ENCODE peak calls at places on chromosomes 13 and 19, in ten cellular contexts. M, U, T, A, C, Y, H, O, I and L are unnamed samples.

GRCh38 chr13:94343243-94343585 is 136.3 kb downstream of the DCT start:
- DNase-seq in C (no peak), T (no peak), I (no peak), U (no peak), M (no peak), Y (peak), H (no peak), O (no peak), A (no peak), L (no peak)

GRCh38 chr19:49216076-49216475 is 58.5 kb downstream of the TRPM4 start:
- DNase-seq in I (no peak), U (peak), M (peak), H (no peak), O (no peak), A (no peak), Y (no peak), C (no peak), T (no peak), L (no peak)

GRCh38 chr13:42832341-42833153 is 51.2 kb downstream of the FAM216B start:
- DNase-seq in U (peak), C (no peak), A (no peak), T (no peak), O (no peak), H (peak), I (no peak), M (peak), Y (peak), L (no peak)

GRCh38 chr19:38004505-38005223 is 97.7 kb downstream of the SIPA1L3 start:
- DNase-seq in O (peak), T (peak), C (peak), Y (peak), H (peak), M (peak), U (peak), A (peak), I (no peak), L (peak)

GRCh38 chr13:89169951-89170350 is 1498.8 kb downstream of the SLITRK5 start:
- DNase-seq in A (no peak), M (no peak), Y (no peak), H (no peak), O (no peak), U (no peak), C (peak), I (no peak), T (no peak), L (no peak)

GRCh38 chr19:7739801-7740659 is 7.3 kb downstream of the CD209 start:
- DNase-seq in H (no peak), U (no peak), I (no peak), T (no peak), O (no peak), A (no peak), M (no peak), Y (no peak), C (no peak), L (no peak)

GRCh38 chr19:33690461-33691427 is 69.0 kb downstream of the CHST8 start:
- DNase-seq in M (peak), U (no peak), I (peak), T (no peak), A (no peak), C (no peak), Y (no peak), O (peak), H (no peak), L (no peak)

GRCh38 chr13:102401305-102401704 is 543 bp downstream of the FGF14 start:
- DNase-seq in Y (peak), A (no peak), C (no peak), I (no peak), T (no peak), O (no peak), H (no peak), U (peak), M (no peak), L (no peak)

GRCh38 chr19:13764821-13765394 is 586 bp downstream of the MRI1 start:
- DNase-seq in Y (no peak), U (no peak), A (no peak), M (peak), T (peak), H (no peak), O (no peak), C (peak), I (peak), L (no peak)

GRCh38 chr13:41654800-41655199 is 197.4 kb downstream of the RGCC start:
- DNase-seq in H (no peak), O (no peak), I (no peak), Y (no peak), C (no peak), A (no peak), U (no peak), T (peak), M (no peak), L (no peak)

GRCh38 chr19:51181913-51182419 is 39.9 kb downstream of the SIGLEC7 start:
- DNase-seq in T (peak), Y (no peak), H (no peak), A (no peak), U (no peak), I (no peak), M (no peak), O (no peak), C (no peak), L (no peak)

GRCh38 chr13:22243519-22244197 is 572.8 kb downstream of the FGF9 start:
- DNase-seq in I (no peak), O (no peak), A (no peak), T (no peak), Y (no peak), U (no peak), M (no peak), H (no peak), C (no peak), L (no peak)

GRCh38 chr13:110062777-110063442 is 244.0 kb downstream of the COL4A1 start:
- DNase-seq in O (no peak), M (no peak), I (no peak), A (no peak), T (no peak), H (no peak), Y (no peak), U (no peak), C (no peak), L (no peak)

GRCh38 chr19:13463296-13463695 is 43.0 kb downstream of the CACNA1A start:
- DNase-seq in U (peak), A (no peak), O (no peak), Y (peak), T (peak), M (peak), I (no peak), C (peak), H (peak), L (no peak)

GRCh38 chr19:55487884-55488687 is at the start of gene SSC5D:
- DNase-seq in O (no peak), H (no peak), I (peak), Y (peak), U (peak), A (no peak), M (no peak), C (no peak), T (peak), L (no peak)

GRCh38 chr19:55486971-55487883 is 1.0 kb upstream of the SSC5D start:
- DNase-seq in H (peak), I (peak), T (peak), A (no peak), O (peak), C (peak), Y (peak), U (peak), M (peak), L (peak)

GRCh38 chr19:55484571-55485438 is at the start of gene NAT14:
- DNase-seq in U (peak), M (peak), I (peak), H (peak), C (peak), A (no peak), O (peak), T (peak), Y (peak), L (no peak)

GRCh38 chr19:55485439-55486011 is 537 bp downstream of the NAT14 start:
- DNase-seq in H (no peak), U (no peak), M (no peak), O (no peak), C (no peak), I (peak), Y (no peak), A (no peak), T (no peak), L (no peak)

GRCh38 chr19:55486043-55486970 is 1.3 kb downstream of the NAT14 start:
- DNase-seq in M (no peak), I (peak), H (no peak), A (no peak), O (no peak), U (peak), T (no peak), Y (no peak), C (no peak), L (no peak)
- H3K4me3 ChIP-seq in M (no peak), I (no peak), H (peak), A (no peak), O (no peak), U (peak), T (no peak), Y (peak), C (peak), L (no peak)

DNA sequence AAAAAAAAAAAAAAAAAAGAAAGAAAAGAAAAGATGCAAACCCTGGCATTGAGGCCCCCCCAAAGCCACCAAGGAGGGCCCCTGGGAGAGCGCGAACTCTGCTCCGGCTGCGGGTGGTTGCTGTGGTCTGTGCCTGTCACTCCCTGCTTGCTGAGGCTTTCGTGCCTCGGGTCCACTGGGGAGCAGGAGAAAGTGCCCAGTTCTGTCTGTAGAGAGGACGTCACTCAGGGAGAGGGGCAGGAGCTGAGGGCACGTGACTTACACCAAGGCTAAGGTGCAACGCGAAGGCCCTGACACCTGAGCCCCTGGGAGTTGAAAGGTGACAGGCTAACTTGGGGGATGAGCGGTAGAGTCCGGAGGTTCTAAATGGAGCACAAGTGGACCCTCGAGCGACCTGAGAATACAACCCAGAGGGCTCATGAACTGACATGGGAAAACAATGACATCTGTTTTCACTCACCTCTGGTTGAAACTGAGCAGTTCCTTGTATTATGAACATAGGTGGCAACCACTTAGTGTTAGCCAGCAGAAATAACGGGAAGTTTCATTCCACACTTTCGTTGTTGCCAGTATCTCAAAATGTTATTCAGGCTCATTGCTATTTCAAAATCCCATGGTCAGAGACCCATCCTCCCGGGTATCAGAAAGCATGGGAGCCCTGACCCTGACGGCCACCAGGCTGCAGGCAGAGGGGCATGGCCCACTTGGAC is 69.2 kb upstream of the TM9SF2 start:
- DNase-seq in T (peak), H (no peak), Y (no peak), O (no peak), C (peak), I (no peak), U (peak), M (no peak), A (no peak), L (no peak)
- H3K4me3 ChIP-seq in T (peak), H (no peak), Y (no peak), O (no peak), C (no peak), I (peak), U (peak), M (peak), A (peak), L (no peak)

GRCh38 chr13:20232556-20233277 is 598 bp upstream of the GJB6 start:
- DNase-seq in U (no peak), H (no peak), A (no peak), C (no peak), I (no peak), T (no peak), O (no peak), M (no peak), Y (no peak), L (no peak)
- H3K4me3 ChIP-seq in U (no peak), H (peak), A (no peak), C (peak), I (peak), T (peak), O (peak), M (peak), Y (no peak), L (peak)

DNA sequence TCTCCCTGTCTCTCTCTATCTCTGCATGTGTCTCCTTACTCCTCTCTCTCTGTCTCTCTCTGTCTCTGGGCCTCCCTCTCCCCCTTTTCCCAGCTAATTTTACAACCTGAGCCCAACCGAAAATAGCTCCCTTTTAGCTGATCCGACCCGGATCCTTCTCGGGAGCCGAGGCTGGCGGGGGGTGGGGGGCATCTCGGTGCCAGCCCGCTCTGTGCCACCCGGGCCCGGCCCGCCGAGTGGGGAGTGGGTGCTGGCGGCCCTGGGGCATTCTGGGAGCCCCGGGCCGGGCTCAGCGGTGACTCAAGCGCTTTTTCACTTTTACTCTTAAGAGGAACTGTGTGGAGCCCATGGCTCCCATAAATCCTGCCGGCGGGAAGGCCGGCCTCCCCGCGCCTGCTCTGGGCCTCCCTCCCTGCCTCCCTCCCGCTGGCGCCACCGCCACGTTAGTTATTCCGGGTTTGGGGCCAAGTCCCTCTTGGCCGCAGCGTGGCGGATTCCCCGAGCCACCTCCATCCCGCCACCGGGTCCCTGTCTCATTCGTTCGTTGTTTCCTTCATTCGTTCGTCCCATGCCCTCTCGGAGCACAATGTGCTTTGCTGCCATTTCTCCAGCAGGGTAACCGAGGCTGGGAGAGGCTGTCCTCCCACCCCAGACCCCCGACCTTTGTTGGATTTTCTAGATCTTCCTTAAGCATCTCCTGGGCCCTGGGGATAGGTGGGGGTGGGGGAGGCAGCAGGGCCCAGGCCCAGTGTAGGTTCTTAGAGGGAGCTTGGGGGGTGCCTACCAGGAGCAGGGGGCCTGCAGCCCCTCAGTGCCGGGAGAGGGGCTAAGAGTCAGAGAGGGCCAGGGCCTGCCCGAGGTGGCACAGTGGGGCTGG is 3.2 kb downstream of the NFIC start:
- DNase-seq in T (peak), A (peak), Y (peak), U (peak), H (no peak), C (no peak), O (no peak), M (peak), I (peak), L (no peak)
- H3K4me3 ChIP-seq in T (peak), A (peak), Y (peak), U (peak), H (peak), C (peak), O (peak), M (peak), I (peak), L (peak)

DNA sequence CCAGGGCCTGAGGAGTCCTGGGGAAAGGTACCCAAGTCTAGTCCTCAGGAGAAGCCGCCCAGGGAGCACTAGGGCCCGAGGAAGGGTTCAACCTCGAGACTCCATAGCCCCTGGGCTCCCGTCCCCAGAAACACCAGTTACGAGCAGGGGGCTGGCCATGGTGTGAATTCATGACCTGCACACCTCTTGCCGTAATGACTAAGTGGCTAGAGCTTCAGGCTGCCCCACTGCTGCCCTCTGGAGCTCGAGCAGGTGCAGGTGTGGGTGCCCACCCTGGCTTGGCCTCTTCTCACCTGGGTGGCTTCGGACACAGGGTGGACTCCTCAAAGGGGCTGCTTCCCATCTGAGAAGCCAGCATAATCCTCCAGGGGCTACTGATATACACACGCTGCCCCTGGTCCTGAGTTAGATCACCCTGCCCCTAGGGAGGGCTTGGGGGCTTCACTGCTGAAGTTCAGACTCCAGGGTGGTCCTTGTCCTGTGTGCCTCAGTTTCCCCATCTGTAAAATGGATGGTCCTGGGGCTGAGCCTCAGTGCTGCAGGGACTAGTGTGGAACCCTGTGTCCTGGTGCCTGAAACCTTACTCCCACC is 13.6 kb downstream of the SPC24 start:
- DNase-seq in O (no peak), I (no peak), H (no peak), M (peak), T (no peak), C (no peak), Y (no peak), U (no peak), A (no peak), L (no peak)
- H3K4me3 ChIP-seq in O (no peak), I (no peak), H (no peak), M (peak), T (no peak), C (no peak), Y (no peak), U (no peak), A (no peak), L (no peak)

DNA sequence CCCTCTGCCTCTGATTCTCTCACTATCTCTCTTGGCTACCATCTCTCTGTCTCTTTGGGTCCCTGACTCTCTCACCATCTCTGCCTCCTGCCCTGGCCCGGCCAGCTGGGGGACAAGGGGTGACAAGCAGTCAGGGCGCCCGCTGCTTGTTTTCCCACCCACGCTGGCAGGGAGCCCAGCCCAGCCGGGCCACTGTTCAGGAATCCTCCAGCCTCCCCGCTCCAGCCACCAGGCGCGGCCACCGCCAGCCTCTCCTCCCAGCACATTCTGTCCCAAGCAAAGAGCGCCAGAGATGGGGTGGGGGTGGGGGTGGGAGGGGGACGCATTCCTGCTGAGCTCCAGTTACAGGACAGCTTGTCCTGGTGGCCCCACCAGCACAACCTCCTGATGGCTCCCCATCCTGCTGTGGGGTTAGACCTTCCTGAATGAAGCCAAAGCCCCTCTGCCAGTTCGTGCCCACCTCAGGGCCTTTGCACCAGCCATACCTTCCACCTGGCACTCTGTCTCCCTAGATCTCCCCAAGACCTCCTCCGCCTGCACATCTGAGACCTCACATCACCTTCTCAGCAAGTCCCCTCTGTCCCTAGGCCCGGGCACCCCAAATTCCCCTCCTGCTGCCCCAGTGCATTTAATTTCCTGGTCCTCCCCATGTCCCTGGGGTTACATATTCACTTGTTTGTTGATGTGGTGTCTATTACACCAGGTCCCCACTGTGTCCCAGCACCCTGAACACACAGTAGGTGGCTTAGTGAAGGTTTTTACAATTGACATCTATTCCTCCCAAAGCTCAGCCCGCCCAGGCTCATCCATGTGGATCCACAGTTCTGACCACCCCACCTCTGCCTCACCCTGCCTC is 12.5 kb downstream of the ARRDC2 start:
- DNase-seq in H (peak), T (no peak), A (peak), Y (peak), U (peak), M (no peak), C (no peak), I (peak), O (no peak), L (peak)
- H3K4me3 ChIP-seq in H (no peak), T (no peak), A (peak), Y (no peak), U (no peak), M (no peak), C (no peak), I (no peak), O (no peak), L (no peak)

GRCh38 chr19:41323023-41323422 is 13.1 kb downstream of the CCDC97 start:
- DNase-seq in T (no peak), U (peak), I (peak), C (no peak), A (no peak), M (no peak), Y (peak), O (no peak), H (no peak), L (no peak)
- H3K4me3 ChIP-seq in T (no peak), U (peak), I (no peak), C (no peak), A (no peak), M (no peak), Y (no peak), O (no peak), H (no peak), L (no peak)

GRCh38 chr19:4916292-4917082 is 7.2 kb downstream of the UHRF1 start:
- DNase-seq in Y (no peak), M (no peak), O (no peak), U (no peak), C (no peak), H (no peak), I (peak), T (peak), A (no peak), L (no peak)
- H3K4me3 ChIP-seq in Y (no peak), M (no peak), O (no peak), U (no peak), C (no peak), H (no peak), I (peak), T (peak), A (peak), L (no peak)